ENCODE peak calls at places on chromosome 14, in eight cellular contexts. J is transverse colon, V is SK-N-SH, L is K562, Q is HepG2, D is endothelial cell of umbilical vein, I is GM12878, B is H1. S is an unnamed sample. For H3K36me3, the result is how much of the 10 kb centered on the place peaks cover.

GRCh38 chr14:34930591-34931069 is 52.2 kb upstream of the SRP54 start:
- DNase-seq in L (no peak), D (peak), I (peak), Q (no peak), V (no peak), B (no peak), J (no peak), S (no peak)

GRCh38 chr14:51453869-51454268 is 197.8 kb upstream of the FRMD6 start:
- DNase-seq in B (no peak), V (no peak), Q (no peak), D (no peak), L (no peak), J (no peak), I (no peak), S (no peak)

GRCh38 chr14:51333901-51334432 is 93.9 kb downstream of the TMX1 start:
- DNase-seq in L (no peak), D (no peak), Q (no peak), B (no peak), J (no peak), I (no peak), V (no peak), S (no peak)

GRCh38 chr14:85315891-85316290 is 214.1 kb upstream of the FLRT2 start:
- DNase-seq in D (no peak), L (no peak), Q (no peak), B (no peak), V (no peak), J (no peak), I (no peak), S (no peak)

GRCh38 chr14:75184447-75184846 is 8.0 kb upstream of the TMED10 start:
- DNase-seq in D (no peak), V (no peak), Q (no peak), B (no peak), J (no peak), L (no peak), I (peak), S (no peak)

GRCh38 chr14:44700694-44701093 is 193.6 kb upstream of the FSCB start:
- DNase-seq in L (no peak), Q (no peak), V (no peak), I (no peak), D (no peak), B (no peak), J (no peak), S (no peak)

GRCh38 chr14:49634547-49635334 is at the start of gene DNAAF2:
- DNase-seq in D (peak), B (no peak), V (peak), Q (peak), L (peak), I (no peak), J (peak), S (peak)

GRCh38 chr14:101781240-101782061 is 19.9 kb downstream of the PPP2R5C start:
- DNase-seq in Q (no peak), L (no peak), I (no peak), J (no peak), V (peak), D (no peak), B (no peak), S (no peak)

GRCh38 chr14:92922883-92923743 is at the start of gene CHGA:
- DNase-seq in V (peak), Q (peak), B (peak), D (peak), L (peak), I (no peak), J (peak), S (peak)

GRCh38 chr14:93036652-93037341 is 78.9 kb downstream of the ITPK1 start:
- DNase-seq in D (peak), L (no peak), I (no peak), J (no peak), V (no peak), B (no peak), Q (peak), S (no peak)

GRCh38 chr14:101819251-101819990 is 57.9 kb downstream of the PPP2R5C start:
- DNase-seq in B (no peak), L (no peak), I (no peak), D (no peak), Q (no peak), J (peak), V (no peak), S (no peak)

GRCh38 chr14:24233538-24233866 is 773 bp downstream of the GMPR2 start:
- DNase-seq in I (no peak), Q (peak), V (no peak), B (no peak), J (no peak), D (no peak), L (no peak), S (no peak)

GRCh38 chr14:85296466-85297210 is 233.3 kb upstream of the FLRT2 start:
- DNase-seq in J (no peak), L (no peak), B (no peak), Q (no peak), V (no peak), I (no peak), D (peak), S (no peak)

GRCh38 chr14:28121512-28122297 is 644.9 kb upstream of the FOXG1 start:
- DNase-seq in Q (no peak), V (no peak), B (peak), I (no peak), D (no peak), J (no peak), L (no peak), S (no peak)
- TF ChIP-seq POLR2AphosphoS5 in Q (no peak), V (no peak), B (no peak), I (no peak), D (no peak), J (no peak), L (no peak), S (no peak)

DNA sequence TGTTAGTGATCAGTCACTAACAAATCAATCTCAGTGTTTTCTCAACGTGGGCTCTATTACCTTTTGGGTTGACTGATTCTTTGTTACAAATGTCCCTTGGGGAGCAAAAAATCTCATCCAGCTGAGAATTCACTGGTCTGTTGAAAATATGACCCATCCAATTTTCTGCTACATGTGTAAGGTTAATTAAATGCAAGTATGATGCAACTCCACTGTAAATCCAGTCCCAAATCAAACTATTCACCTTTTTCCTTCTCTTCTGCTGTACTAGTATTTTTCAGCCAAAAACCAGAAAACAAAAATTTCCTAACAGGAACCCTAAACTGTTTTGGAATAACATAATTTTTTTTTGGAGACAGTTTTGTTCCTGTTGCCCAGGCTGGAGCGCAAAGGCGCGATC is 2.2 kb downstream of the ERH start:
- DNase-seq in L (no peak), I (no peak), V (no peak), D (no peak), Q (no peak), B (no peak), J (no peak), S (no peak)
- H3K36me3 ChIP-seq in L (half or more), I (under half), V (half or more), D (under half), Q (under half), B (under half), J (under half), S (under half)

DNA sequence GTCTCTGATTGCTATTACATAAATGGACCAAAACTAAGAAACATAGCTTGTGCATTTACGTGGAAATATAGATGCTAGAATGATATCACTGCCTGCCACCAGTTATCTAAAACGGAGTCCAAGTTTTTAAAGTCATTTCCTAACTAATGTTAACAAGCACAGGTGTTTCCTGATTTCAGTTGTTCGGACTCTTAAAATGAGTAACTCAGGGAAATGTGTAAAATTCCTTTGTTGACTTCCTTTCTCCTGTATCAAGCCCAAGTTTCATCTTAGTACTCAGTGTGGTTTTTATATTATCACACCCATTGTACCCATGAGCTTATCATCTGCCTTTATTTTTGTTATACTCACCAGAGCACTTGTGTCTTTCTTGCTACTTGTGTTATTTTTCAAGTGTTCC is 13.2 kb upstream of the PRKCH start:
- DNase-seq in I (no peak), L (no peak), D (peak), V (no peak), B (no peak), J (no peak), Q (no peak), S (no peak)
- TF ChIP-seq POLR2AphosphoS5 in I (no peak), L (no peak), D (peak), V (no peak), B (no peak), J (no peak), Q (no peak), S (no peak)

GRCh38 chr14:56975521-56975920 is 165.2 kb upstream of the OTX2 start:
- DNase-seq in J (no peak), V (no peak), I (no peak), L (no peak), D (no peak), Q (no peak), B (no peak), S (no peak)

GRCh38 chr14:56979961-56980360 is 169.7 kb upstream of the OTX2 start:
- DNase-seq in D (no peak), J (no peak), L (no peak), I (no peak), V (no peak), Q (no peak), B (no peak), S (no peak)

GRCh38 chr14:56972948-56973347 is 162.7 kb upstream of the OTX2 start:
- DNase-seq in B (no peak), D (no peak), J (no peak), V (no peak), L (no peak), I (no peak), Q (no peak), S (no peak)

DNA sequence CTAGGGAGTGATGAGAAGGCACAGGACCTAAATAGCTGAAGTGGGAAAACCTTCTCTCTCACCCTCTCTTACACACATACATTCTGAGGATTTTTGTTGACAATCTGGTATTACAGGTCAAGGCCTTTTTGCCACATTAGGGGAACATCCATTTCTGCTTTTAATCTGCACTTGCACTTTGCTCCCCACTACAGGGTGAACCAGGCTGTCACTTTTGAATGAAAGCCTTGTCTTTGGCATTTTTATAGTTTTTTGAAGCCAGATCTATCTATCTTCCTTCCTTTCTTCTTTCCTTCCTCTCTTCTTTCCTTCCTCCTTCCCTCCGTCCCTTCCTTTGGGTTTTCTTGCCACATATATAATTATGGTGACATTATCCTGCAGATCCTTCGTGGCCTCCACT is 165.9 kb upstream of the OTX2 start:
- DNase-seq in D (no peak), L (no peak), B (no peak), Q (peak), I (no peak), J (no peak), V (no peak), S (no peak)
- H3K36me3 ChIP-seq in D (under half), L (under half), B (under half), Q (under half), I (under half), J (under half), V (under half), S (under half)

DNA sequence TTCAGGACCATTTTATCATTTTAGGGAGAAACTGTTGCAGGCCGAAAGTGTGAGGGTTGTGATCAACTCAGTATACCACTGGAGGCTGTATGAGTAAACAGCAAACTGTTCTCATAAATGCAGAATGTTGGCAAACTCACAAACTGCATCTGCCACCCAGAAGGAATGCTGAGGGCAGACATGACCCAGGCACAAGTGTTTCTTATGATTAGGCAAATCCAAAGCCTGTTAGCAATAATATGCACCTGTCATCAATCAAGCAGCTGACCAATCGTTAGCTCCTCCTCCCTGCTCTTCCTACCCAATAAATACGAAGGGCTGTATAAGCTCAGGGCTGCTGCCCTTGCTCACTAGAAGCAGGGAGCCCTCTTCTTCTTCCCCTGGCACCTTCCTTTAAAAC is 15.0 kb upstream of the CCDC175 start:
- DNase-seq in L (no peak), D (no peak), V (no peak), B (no peak), Q (no peak), J (no peak), I (no peak), S (no peak)
- TF ChIP-seq POLR2AphosphoS5 in L (no peak), D (no peak), V (no peak), B (no peak), Q (no peak), J (no peak), I (no peak), S (no peak)

GRCh38 chr14:66920196-66920595 is 269.0 kb upstream of the GARIN2 start:
- DNase-seq in B (no peak), D (no peak), L (no peak), Q (peak), V (no peak), I (no peak), J (no peak), S (no peak)
- H3K36me3 ChIP-seq in B (under half), D (under half), L (under half), Q (under half), V (under half), I (under half), J (under half), S (under half)

DNA sequence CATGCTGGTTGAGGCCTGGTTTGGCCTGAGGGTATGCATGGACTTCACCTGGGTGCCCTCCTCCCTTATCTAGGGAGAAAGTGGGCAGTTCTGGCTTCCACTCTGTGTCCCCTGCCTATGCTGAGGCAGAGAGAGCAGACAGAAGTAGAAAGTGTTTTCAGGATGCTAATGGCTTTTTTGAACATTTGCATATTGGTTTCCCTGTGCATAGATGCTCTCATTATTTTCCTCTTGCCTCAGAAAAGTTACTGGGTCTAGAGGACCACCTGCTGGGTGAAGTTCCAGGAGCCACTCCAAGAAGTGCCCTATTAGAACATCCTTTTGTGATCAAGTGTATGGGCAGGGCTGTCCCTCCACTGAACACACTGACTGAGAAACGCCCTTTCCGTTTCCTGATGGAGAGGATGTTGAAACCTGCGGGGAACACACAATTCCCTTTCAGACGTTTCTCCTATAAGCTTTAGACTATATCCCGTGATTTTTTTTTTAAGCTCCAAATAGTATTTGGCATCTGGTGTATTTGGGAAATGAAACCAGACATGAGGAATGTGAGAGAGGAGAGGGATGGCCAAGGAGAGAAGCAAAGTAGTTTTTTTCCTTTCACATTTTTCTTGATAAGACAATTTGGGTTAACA is 66.6 kb downstream of the DAAM1 start:
- DNase-seq in I (no peak), V (peak), B (no peak), J (no peak), D (peak), Q (no peak), L (no peak), S (no peak)
- TF ChIP-seq POLR2AphosphoS5 in I (no peak), V (no peak), B (no peak), J (no peak), D (no peak), Q (no peak), L (no peak), S (no peak)